ENCODE peak calls at places on chromosomes 3 and 15, in ten cellular contexts. One of them, this sample, is unnamed.

GRCh38 chr3:174159629-174160028 is 699.5 kb upstream of the NAALADL2 start:
- DNase-seq in suprapubic skin: no peak
- DNase-seq in ELR: no peak
- DNase-seq in AG09319: no peak
- DNase-seq in Caki2: no peak
- DNase-seq in H54: no peak
- DNase-seq in amniotic epithelial cell: no peak
- DNase-seq in HFF-Myc: no peak
- DNase-seq in activated CD8-positive, alpha-beta memory T cell treated with anti-CD3 and anti-CD28 coated beads, Interleukin-2, amount 10 ng/mL, durations not matched to agents 7 days and 5 days: no peak
- DNase-seq in GM06990: no peak
- DNase-seq in this sample: no peak

GRCh38 chr15:76235186-76235826 is 76.0 kb downstream of the ETFA start:
- DNase-seq in activated CD8-positive, alpha-beta memory T cell treated with anti-CD3 and anti-CD28 coated beads, Interleukin-2, amount 10 ng/mL, durations not matched to agents 7 days and 5 days: no peak
- DNase-seq in AG09319: no peak
- DNase-seq in ELR: peak; percentile 60
- DNase-seq in suprapubic skin: no peak
- DNase-seq in HFF-Myc: peak; percentile 29
- DNase-seq in Caki2: peak; percentile 34
- DNase-seq in GM06990: no peak
- DNase-seq in H54: no peak
- DNase-seq in amniotic epithelial cell: peak; percentile 52
- DNase-seq in this sample: no peak

GRCh38 chr3:122767690-122768372 is 25.8 kb downstream of the HSPBAP1 start:
- DNase-seq in ELR: no peak
- DNase-seq in H54: no peak
- DNase-seq in amniotic epithelial cell: peak; percentile 16
- DNase-seq in HFF-Myc: no peak
- DNase-seq in Caki2: no peak
- DNase-seq in AG09319: no peak
- DNase-seq in activated CD8-positive, alpha-beta memory T cell treated with anti-CD3 and anti-CD28 coated beads, Interleukin-2, amount 10 ng/mL, durations not matched to agents 7 days and 5 days: no peak
- DNase-seq in GM06990: no peak
- DNase-seq in suprapubic skin: no peak
- DNase-seq in this sample: no peak

GRCh38 chr3:100009285-100010086 is 104.8 kb downstream of the FILIP1L start:
- DNase-seq in activated CD8-positive, alpha-beta memory T cell treated with anti-CD3 and anti-CD28 coated beads, Interleukin-2, amount 10 ng/mL, durations not matched to agents 7 days and 5 days: no peak
- DNase-seq in ELR: no peak
- DNase-seq in HFF-Myc: no peak
- DNase-seq in H54: no peak
- DNase-seq in AG09319: no peak
- DNase-seq in Caki2: no peak
- DNase-seq in suprapubic skin: no peak
- DNase-seq in GM06990: no peak
- DNase-seq in amniotic epithelial cell: no peak
- DNase-seq in this sample: no peak

GRCh38 chr3:112774293-112774926 is 72.3 kb downstream of the CD200R1L start:
- DNase-seq in H54: no peak
- DNase-seq in ELR: peak; percentile 86
- DNase-seq in activated CD8-positive, alpha-beta memory T cell treated with anti-CD3 and anti-CD28 coated beads, Interleukin-2, amount 10 ng/mL, durations not matched to agents 7 days and 5 days: no peak
- DNase-seq in suprapubic skin: no peak
- DNase-seq in AG09319: no peak
- DNase-seq in Caki2: peak; percentile 43
- DNase-seq in GM06990: no peak
- DNase-seq in HFF-Myc: no peak
- DNase-seq in amniotic epithelial cell: peak; percentile 69
- DNase-seq in this sample: no peak

GRCh38 chr3:25142609-25143355 is 285.3 kb upstream of the RARB start:
- DNase-seq in suprapubic skin: no peak
- DNase-seq in activated CD8-positive, alpha-beta memory T cell treated with anti-CD3 and anti-CD28 coated beads, Interleukin-2, amount 10 ng/mL, durations not matched to agents 7 days and 5 days: no peak
- DNase-seq in GM06990: no peak
- DNase-seq in H54: no peak
- DNase-seq in amniotic epithelial cell: no peak
- DNase-seq in HFF-Myc: no peak
- DNase-seq in ELR: no peak
- DNase-seq in AG09319: no peak
- DNase-seq in Caki2: no peak
- DNase-seq in this sample: no peak

GRCh38 chr3:58639001-58639400 is 27.6 kb downstream of the FAM3D start:
- DNase-seq in GM06990: no peak
- DNase-seq in AG09319: no peak
- DNase-seq in H54: no peak
- DNase-seq in amniotic epithelial cell: peak; percentile 40
- DNase-seq in suprapubic skin: no peak
- DNase-seq in HFF-Myc: no peak
- DNase-seq in activated CD8-positive, alpha-beta memory T cell treated with anti-CD3 and anti-CD28 coated beads, Interleukin-2, amount 10 ng/mL, durations not matched to agents 7 days and 5 days: no peak
- DNase-seq in ELR: peak; percentile 57
- DNase-seq in Caki2: no peak
- DNase-seq in this sample: no peak

GRCh38 chr3:197750396-197750831 is 731 bp downstream of the FYTTD1 start:
- DNase-seq in Caki2: peak; percentile 57
- DNase-seq in GM06990: peak; percentile 75
- DNase-seq in activated CD8-positive, alpha-beta memory T cell treated with anti-CD3 and anti-CD28 coated beads, Interleukin-2, amount 10 ng/mL, durations not matched to agents 7 days and 5 days: peak; percentile 82
- DNase-seq in HFF-Myc: no peak
- DNase-seq in amniotic epithelial cell: peak; percentile 66
- DNase-seq in suprapubic skin: peak; percentile 84
- DNase-seq in H54: peak; percentile 52
- DNase-seq in ELR: peak; percentile 81
- DNase-seq in AG09319: no peak
- DNase-seq in this sample: peak; percentile 61

GRCh38 chr15:90481023-90481422 is 48.7 kb upstream of the CRTC3 start:
- DNase-seq in GM06990: no peak
- DNase-seq in H54: no peak
- DNase-seq in AG09319: no peak
- DNase-seq in HFF-Myc: no peak
- DNase-seq in Caki2: no peak
- DNase-seq in amniotic epithelial cell: peak; percentile 74
- DNase-seq in ELR: no peak
- DNase-seq in suprapubic skin: no peak
- DNase-seq in activated CD8-positive, alpha-beta memory T cell treated with anti-CD3 and anti-CD28 coated beads, Interleukin-2, amount 10 ng/mL, durations not matched to agents 7 days and 5 days: peak; percentile 89
- DNase-seq in this sample: no peak

GRCh38 chr15:68572921-68573320 is 5.9 kb upstream of the CORO2B start:
- DNase-seq in suprapubic skin: no peak
- DNase-seq in activated CD8-positive, alpha-beta memory T cell treated with anti-CD3 and anti-CD28 coated beads, Interleukin-2, amount 10 ng/mL, durations not matched to agents 7 days and 5 days: no peak
- DNase-seq in amniotic epithelial cell: no peak
- DNase-seq in H54: no peak
- DNase-seq in HFF-Myc: no peak
- DNase-seq in AG09319: no peak
- DNase-seq in Caki2: no peak
- DNase-seq in GM06990: no peak
- DNase-seq in ELR: no peak
- DNase-seq in this sample: no peak

GRCh38 chr15:72825831-72826230 is 42.3 kb upstream of the ADPGK start:
- DNase-seq in GM06990: no peak
- DNase-seq in H54: no peak
- DNase-seq in ELR: no peak
- DNase-seq in Caki2: no peak
- DNase-seq in amniotic epithelial cell: no peak
- DNase-seq in activated CD8-positive, alpha-beta memory T cell treated with anti-CD3 and anti-CD28 coated beads, Interleukin-2, amount 10 ng/mL, durations not matched to agents 7 days and 5 days: no peak
- DNase-seq in HFF-Myc: no peak
- DNase-seq in AG09319: no peak
- DNase-seq in suprapubic skin: peak; percentile 59
- DNase-seq in this sample: no peak

GRCh38 chr15:99170476-99171065 is 65.7 kb downstream of the SYNM start:
- DNase-seq in AG09319: no peak
- DNase-seq in Caki2: no peak
- DNase-seq in GM06990: no peak
- DNase-seq in HFF-Myc: no peak
- DNase-seq in suprapubic skin: no peak
- DNase-seq in H54: no peak
- DNase-seq in amniotic epithelial cell: no peak
- DNase-seq in ELR: no peak
- DNase-seq in activated CD8-positive, alpha-beta memory T cell treated with anti-CD3 and anti-CD28 coated beads, Interleukin-2, amount 10 ng/mL, durations not matched to agents 7 days and 5 days: no peak
- DNase-seq in this sample: no peak

GRCh38 chr3:69997486-69998307 is 1.8 kb upstream of the SAMMSON start:
- DNase-seq in AG09319: no peak
- DNase-seq in Caki2: no peak
- DNase-seq in ELR: no peak
- DNase-seq in HFF-Myc: no peak
- DNase-seq in activated CD8-positive, alpha-beta memory T cell treated with anti-CD3 and anti-CD28 coated beads, Interleukin-2, amount 10 ng/mL, durations not matched to agents 7 days and 5 days: no peak
- DNase-seq in H54: no peak
- DNase-seq in GM06990: no peak
- DNase-seq in suprapubic skin: no peak
- DNase-seq in amniotic epithelial cell: no peak
- DNase-seq in this sample: no peak

GRCh38 chr3:73674280-73674679 is 49.5 kb upstream of the PDZRN3 start:
- DNase-seq in Caki2: no peak
- DNase-seq in H54: no peak
- DNase-seq in AG09319: no peak
- DNase-seq in GM06990: no peak
- DNase-seq in amniotic epithelial cell: peak; percentile 95
- DNase-seq in suprapubic skin: no peak
- DNase-seq in ELR: no peak
- DNase-seq in activated CD8-positive, alpha-beta memory T cell treated with anti-CD3 and anti-CD28 coated beads, Interleukin-2, amount 10 ng/mL, durations not matched to agents 7 days and 5 days: no peak
- DNase-seq in HFF-Myc: no peak
- DNase-seq in this sample: no peak

GRCh38 chr15:50137893-50138292 is 18.9 kb upstream of the ATP8B4 start:
- DNase-seq in suprapubic skin: no peak
- DNase-seq in HFF-Myc: no peak
- DNase-seq in GM06990: no peak
- DNase-seq in ELR: peak; percentile 28
- DNase-seq in amniotic epithelial cell: peak; percentile 44
- DNase-seq in H54: no peak
- DNase-seq in Caki2: no peak
- DNase-seq in AG09319: no peak
- DNase-seq in activated CD8-positive, alpha-beta memory T cell treated with anti-CD3 and anti-CD28 coated beads, Interleukin-2, amount 10 ng/mL, durations not matched to agents 7 days and 5 days: no peak
- DNase-seq in this sample: no peak

GRCh38 chr15:80991446-80991845 is 1.8 kb upstream of the MESD start:
- DNase-seq in HFF-Myc: no peak
- DNase-seq in H54: no peak
- DNase-seq in activated CD8-positive, alpha-beta memory T cell treated with anti-CD3 and anti-CD28 coated beads, Interleukin-2, amount 10 ng/mL, durations not matched to agents 7 days and 5 days: peak; percentile 68
- DNase-seq in suprapubic skin: no peak
- DNase-seq in Caki2: no peak
- DNase-seq in ELR: peak; percentile 47
- DNase-seq in amniotic epithelial cell: peak; percentile 68
- DNase-seq in GM06990: no peak
- DNase-seq in AG09319: peak; percentile 46
- DNase-seq in this sample: no peak

GRCh38 chr3:165641569-165642310 is 195.5 kb downstream of the BCHE start:
- DNase-seq in GM06990: no peak
- DNase-seq in Caki2: no peak
- DNase-seq in suprapubic skin: no peak
- DNase-seq in H54: no peak
- DNase-seq in activated CD8-positive, alpha-beta memory T cell treated with anti-CD3 and anti-CD28 coated beads, Interleukin-2, amount 10 ng/mL, durations not matched to agents 7 days and 5 days: no peak
- DNase-seq in AG09319: no peak
- DNase-seq in HFF-Myc: no peak
- DNase-seq in amniotic epithelial cell: no peak
- DNase-seq in ELR: no peak
- DNase-seq in this sample: no peak

GRCh38 chr15:69475769-69476358 is 23.2 kb downstream of the RPLP1 start:
- DNase-seq in suprapubic skin: peak; percentile 88
- DNase-seq in GM06990: no peak
- DNase-seq in AG09319: peak; percentile 35
- DNase-seq in activated CD8-positive, alpha-beta memory T cell treated with anti-CD3 and anti-CD28 coated beads, Interleukin-2, amount 10 ng/mL, durations not matched to agents 7 days and 5 days: peak; percentile 77
- DNase-seq in H54: peak; percentile 57
- DNase-seq in HFF-Myc: no peak
- DNase-seq in amniotic epithelial cell: peak; percentile 58
- DNase-seq in ELR: peak; percentile 80
- DNase-seq in Caki2: peak; percentile 78
- DNase-seq in this sample: peak; percentile 65

GRCh38 chr15:51750186-51750585 is 1.2 kb upstream of the TMOD2 start:
- DNase-seq in ELR: no peak
- DNase-seq in H54: no peak
- DNase-seq in AG09319: no peak
- DNase-seq in GM06990: no peak
- DNase-seq in suprapubic skin: no peak
- DNase-seq in Caki2: no peak
- DNase-seq in activated CD8-positive, alpha-beta memory T cell treated with anti-CD3 and anti-CD28 coated beads, Interleukin-2, amount 10 ng/mL, durations not matched to agents 7 days and 5 days: no peak
- DNase-seq in amniotic epithelial cell: no peak
- DNase-seq in HFF-Myc: no peak
- DNase-seq in this sample: no peak

GRCh38 chr3:162641869-162642350 is 1145.3 kb downstream of the OTOL1 start:
- DNase-seq in suprapubic skin: no peak
- DNase-seq in activated CD8-positive, alpha-beta memory T cell treated with anti-CD3 and anti-CD28 coated beads, Interleukin-2, amount 10 ng/mL, durations not matched to agents 7 days and 5 days: no peak
- DNase-seq in GM06990: no peak
- DNase-seq in AG09319: no peak
- DNase-seq in ELR: no peak
- DNase-seq in amniotic epithelial cell: peak; percentile 24
- DNase-seq in HFF-Myc: no peak
- DNase-seq in Caki2: no peak
- DNase-seq in H54: no peak
- DNase-seq in this sample: no peak

GRCh38 chr15:88057836-88058235 is 198.7 kb downstream of the NTRK3 start:
- DNase-seq in ELR: peak; percentile 30
- DNase-seq in activated CD8-positive, alpha-beta memory T cell treated with anti-CD3 and anti-CD28 coated beads, Interleukin-2, amount 10 ng/mL, durations not matched to agents 7 days and 5 days: no peak
- DNase-seq in Caki2: no peak
- DNase-seq in suprapubic skin: no peak
- DNase-seq in GM06990: no peak
- DNase-seq in H54: no peak
- DNase-seq in HFF-Myc: no peak
- DNase-seq in AG09319: no peak
- DNase-seq in amniotic epithelial cell: no peak
- DNase-seq in this sample: no peak

GRCh38 chr3:59559721-59560514 is 510.1 kb upstream of the CFAP20DC start:
- DNase-seq in H54: peak; percentile 26
- DNase-seq in activated CD8-positive, alpha-beta memory T cell treated with anti-CD3 and anti-CD28 coated beads, Interleukin-2, amount 10 ng/mL, durations not matched to agents 7 days and 5 days: no peak
- DNase-seq in Caki2: peak; percentile 69
- DNase-seq in AG09319: peak; percentile 67
- DNase-seq in suprapubic skin: no peak
- DNase-seq in GM06990: no peak
- DNase-seq in ELR: peak; percentile 64
- DNase-seq in amniotic epithelial cell: peak; percentile 99
- DNase-seq in HFF-Myc: peak; percentile 49
- DNase-seq in this sample: no peak

GRCh38 chr3:50405249-50405648 is 45.9 kb upstream of the TMEM115 start:
- DNase-seq in HFF-Myc: no peak
- DNase-seq in AG09319: no peak
- DNase-seq in H54: no peak
- DNase-seq in Caki2: peak; percentile 10
- DNase-seq in GM06990: no peak
- DNase-seq in ELR: peak; percentile 16
- DNase-seq in amniotic epithelial cell: no peak
- DNase-seq in suprapubic skin: no peak
- DNase-seq in activated CD8-positive, alpha-beta memory T cell treated with anti-CD3 and anti-CD28 coated beads, Interleukin-2, amount 10 ng/mL, durations not matched to agents 7 days and 5 days: peak; percentile 63
- DNase-seq in this sample: no peak

GRCh38 chr15:45126535-45127158 is 3.0 kb downstream of the DUOXA1 start:
- DNase-seq in Caki2: no peak
- DNase-seq in activated CD8-positive, alpha-beta memory T cell treated with anti-CD3 and anti-CD28 coated beads, Interleukin-2, amount 10 ng/mL, durations not matched to agents 7 days and 5 days: no peak
- DNase-seq in ELR: peak; percentile 52
- DNase-seq in suprapubic skin: no peak
- DNase-seq in HFF-Myc: no peak
- DNase-seq in AG09319: no peak
- DNase-seq in GM06990: no peak
- DNase-seq in H54: no peak
- DNase-seq in amniotic epithelial cell: peak; percentile 18
- DNase-seq in this sample: no peak

GRCh38 chr15:44568338-44568737 is 31.4 kb downstream of the EIF3J start:
- DNase-seq in Caki2: no peak
- DNase-seq in H54: no peak
- DNase-seq in HFF-Myc: no peak
- DNase-seq in amniotic epithelial cell: no peak
- DNase-seq in AG09319: no peak
- DNase-seq in activated CD8-positive, alpha-beta memory T cell treated with anti-CD3 and anti-CD28 coated beads, Interleukin-2, amount 10 ng/mL, durations not matched to agents 7 days and 5 days: no peak
- DNase-seq in GM06990: no peak
- DNase-seq in suprapubic skin: no peak
- DNase-seq in ELR: no peak
- DNase-seq in this sample: no peak

GRCh38 chr3:71397046-71397445 is 186.5 kb downstream of the FOXP1 start:
- DNase-seq in AG09319: no peak
- DNase-seq in H54: no peak
- DNase-seq in activated CD8-positive, alpha-beta memory T cell treated with anti-CD3 and anti-CD28 coated beads, Interleukin-2, amount 10 ng/mL, durations not matched to agents 7 days and 5 days: no peak
- DNase-seq in HFF-Myc: peak; percentile 32
- DNase-seq in Caki2: no peak
- DNase-seq in amniotic epithelial cell: peak; percentile 54
- DNase-seq in ELR: peak; percentile 58
- DNase-seq in GM06990: no peak
- DNase-seq in suprapubic skin: no peak
- DNase-seq in this sample: no peak